ENCODE peak calls at places on chromosomes 1 and 21, in five cellular contexts. Q is progenitor cell of endocrine pancreas, C is GM13976, U is prostate gland, K is stomach. P is an unnamed sample.
A peak's percentile ranks its signal among the peaks of the same experiment; 100 is the strongest.

GRCh38 chr1:226979115-226979516 is 39.0 kb downstream of the COQ8A start:
- DNase-seq in U (no peak), Q (no peak), K (no peak), C (no peak), P (no peak)

GRCh38 chr1:219825355-219825754 is 103.0 kb downstream of the SLC30A10 start:
- DNase-seq in C (no peak), Q (no peak), U (no peak), K (no peak), P (no peak)

GRCh38 chr21:43645414-43645891 is 13.8 kb downstream of the HSF2BP start:
- DNase-seq in K (peak; percentile 57), U (peak; percentile 64), Q (no peak), C (peak; percentile 68), P (peak; percentile 47)

GRCh38 chr1:171965802-171966201 is 124.5 kb downstream of the DNM3 start:
- DNase-seq in C (no peak), Q (no peak), U (no peak), K (no peak), P (no peak)

GRCh38 chr1:46224966-46225365 is 21.8 kb downstream of the LURAP1 start:
- DNase-seq in K (no peak), Q (no peak), C (no peak), U (no peak), P (no peak)

GRCh38 chr1:53905509-53905908 is 11.5 kb downstream of the DIO1 start:
- DNase-seq in C (no peak), Q (no peak), U (no peak), K (no peak), P (no peak)

GRCh38 chr1:201142854-201143725 is 11.2 kb downstream of the TMEM9 start:
- DNase-seq in Q (no peak), K (no peak), C (no peak), U (no peak), P (no peak)

GRCh38 chr1:245234217-245235120 is 79.7 kb downstream of the KIF26B start:
- DNase-seq in K (no peak), C (no peak), U (no peak), Q (no peak), P (no peak)

GRCh38 chr1:160664573-160665051 is 17.8 kb upstream of the SLAMF1 start:
- DNase-seq in K (no peak), C (no peak), U (no peak), Q (no peak), P (peak; percentile 56)

GRCh38 chr1:189682591-189682990 is 795.1 kb downstream of the BRINP3 start:
- DNase-seq in Q (no peak), K (no peak), C (no peak), U (no peak), P (no peak)

GRCh38 chr21:34276711-34277425 is 86.9 kb upstream of the KCNE2 start:
- DNase-seq in K (no peak), Q (no peak), C (peak; percentile 17), U (no peak), P (peak; percentile 52)

GRCh38 chr1:82538876-82539275 is 738.1 kb downstream of the ADGRL2 start:
- DNase-seq in Q (no peak), K (no peak), U (no peak), C (no peak), P (no peak)

GRCh38 chr1:221858758-221859157 is 116.9 kb upstream of the DUSP10 start:
- DNase-seq in C (no peak), U (no peak), Q (no peak), K (no peak), P (no peak)

GRCh38 chr1:162475089-162475488 is 22.5 kb upstream of the UHMK1 start:
- DNase-seq in C (no peak), Q (no peak), K (no peak), U (no peak), P (no peak)

GRCh38 chr1:234611153-234611798 is 1.3 kb upstream of the IRF2BP2 start:
- DNase-seq in Q (no peak), C (peak; percentile 67), U (peak; percentile 73), K (no peak), P (no peak)

GRCh38 chr1:203167913-203168200 is 7.8 kb downstream of the MYBPH start:
- DNase-seq in Q (no peak), K (no peak), U (no peak), C (no peak), P (no peak)

GRCh38 chr1:175317309-175317708 is 124.7 kb upstream of the KIAA0040 start:
- DNase-seq in C (no peak), K (no peak), Q (no peak), U (no peak), P (peak; percentile 42)

GRCh38 chr1:170665625-170666024 is 1.7 kb downstream of the PRRX1 start:
- DNase-seq in Q (no peak), K (no peak), C (peak; percentile 36), U (no peak), P (no peak)

GRCh38 chr1:162040657-162041056 is 17.0 kb upstream of the OLFML2B start:
- DNase-seq in C (no peak), Q (no peak), U (no peak), K (no peak), P (no peak)

GRCh38 chr1:32361674-32362473 is 411 bp downstream of the FAM229A start:
- DNase-seq in U (peak; percentile 34), C (peak; percentile 68), Q (peak; percentile 47), K (peak; percentile 49), P (peak; percentile 42)

GRCh38 chr1:44390277-44390676 is 14.8 kb upstream of the RNF220 start:
- DNase-seq in Q (no peak), C (no peak), K (no peak), U (no peak), P (no peak)

GRCh38 chr1:64470670-64471217 is 815 bp downstream of the CACHD1 start:
- DNase-seq in U (peak; percentile 8), C (peak; percentile 32), Q (peak; percentile 26), K (peak; percentile 32), P (peak; percentile 20)

DNA sequence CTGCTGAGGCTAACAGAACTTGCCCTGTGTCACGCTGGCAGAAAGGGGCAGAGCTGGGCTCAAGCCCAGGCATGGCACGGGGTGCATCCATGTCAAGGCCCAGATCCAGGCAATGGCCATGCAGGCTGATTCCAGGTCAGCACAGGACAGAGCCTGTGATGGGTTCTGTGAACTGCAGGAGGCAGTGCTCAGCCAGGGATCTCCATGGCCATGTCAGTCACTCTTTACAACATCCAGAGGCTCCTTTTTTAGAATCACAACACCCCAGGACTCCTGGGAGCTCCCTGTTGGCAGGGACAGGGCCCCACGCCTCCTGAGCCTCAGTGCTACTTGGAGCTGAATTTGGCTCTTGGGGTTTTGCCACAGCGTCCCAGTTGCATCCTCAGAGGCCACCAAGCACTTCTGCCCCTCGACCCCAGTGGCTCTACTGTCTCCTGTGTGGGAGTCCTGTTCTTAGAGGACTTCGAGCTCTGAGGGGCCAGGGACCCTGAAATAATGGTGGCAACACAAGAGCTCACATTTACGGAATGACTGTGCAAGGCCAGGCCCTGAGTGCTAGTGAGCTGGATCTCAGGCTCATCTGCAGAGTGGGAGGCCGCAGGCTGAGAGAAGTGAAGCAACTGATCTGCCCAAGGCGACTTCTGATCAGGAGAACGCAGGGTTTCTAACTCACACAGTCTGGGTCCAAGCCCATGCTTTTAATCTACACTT is 211.5 kb downstream of the TRABD2B start:
- DNase-seq in U (no peak), C (no peak), K (no peak), Q (no peak), P (no peak)
- TF ChIP-seq CTCF in U (no peak), C (no peak), K (no peak), Q (peak; percentile 40), P (no peak)

DNA sequence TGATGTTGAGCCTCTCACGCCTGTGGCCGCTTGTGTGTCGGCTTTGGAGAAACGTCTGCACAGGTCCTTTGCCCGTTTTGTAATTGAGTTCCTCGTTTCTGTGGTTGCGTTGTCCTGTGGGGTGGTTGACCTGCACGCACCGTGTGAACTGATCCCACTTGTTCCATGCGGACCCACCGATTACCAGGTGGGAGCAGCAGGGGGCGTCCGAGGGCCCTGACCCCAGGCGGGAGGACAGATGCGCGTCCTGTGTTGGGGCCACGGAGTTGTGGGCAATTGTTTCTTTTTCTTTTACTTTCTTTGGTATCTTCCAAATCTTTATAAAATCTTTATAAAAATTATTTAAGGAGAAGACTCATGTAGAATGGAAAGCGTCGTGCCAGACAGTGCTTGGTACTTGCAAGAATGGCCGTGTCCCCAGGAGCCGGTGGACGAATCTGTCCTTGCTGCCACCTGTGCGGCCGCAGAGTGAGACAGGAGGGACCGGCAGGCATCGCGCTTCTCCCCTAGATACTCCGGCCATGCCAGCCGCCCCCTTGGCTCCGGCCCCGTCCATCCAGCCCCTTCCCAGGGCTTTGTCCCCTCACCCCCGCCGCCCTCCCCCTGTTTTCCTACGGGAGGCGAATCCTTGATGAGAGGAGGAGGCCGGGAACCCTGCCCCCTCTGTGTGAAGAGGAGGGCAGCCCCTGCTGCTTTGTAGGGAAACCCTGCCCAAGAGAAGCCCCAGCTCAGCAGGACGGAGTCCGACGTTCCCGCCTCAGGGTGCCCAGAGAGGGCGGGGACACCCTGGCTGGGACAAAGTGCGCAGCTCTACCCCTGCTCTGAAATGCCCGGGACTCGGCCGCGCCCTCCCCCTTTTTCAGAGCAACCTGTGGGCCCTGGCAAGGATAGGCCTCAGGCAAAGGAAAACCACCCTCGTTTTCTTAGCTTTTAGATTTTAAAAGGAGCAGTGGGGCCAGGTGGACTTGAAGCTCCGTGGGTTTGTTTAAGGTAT is 41.7 kb downstream of the PRKCZ start:
- DNase-seq in C (peak; percentile 73), U (no peak), Q (peak; percentile 25), K (peak; percentile 39), P (peak; percentile 74)
- TF ChIP-seq CTCF in C (peak; percentile 80), U (no peak), Q (peak; percentile 60), K (peak; percentile 32), P (peak; percentile 80)

DNA sequence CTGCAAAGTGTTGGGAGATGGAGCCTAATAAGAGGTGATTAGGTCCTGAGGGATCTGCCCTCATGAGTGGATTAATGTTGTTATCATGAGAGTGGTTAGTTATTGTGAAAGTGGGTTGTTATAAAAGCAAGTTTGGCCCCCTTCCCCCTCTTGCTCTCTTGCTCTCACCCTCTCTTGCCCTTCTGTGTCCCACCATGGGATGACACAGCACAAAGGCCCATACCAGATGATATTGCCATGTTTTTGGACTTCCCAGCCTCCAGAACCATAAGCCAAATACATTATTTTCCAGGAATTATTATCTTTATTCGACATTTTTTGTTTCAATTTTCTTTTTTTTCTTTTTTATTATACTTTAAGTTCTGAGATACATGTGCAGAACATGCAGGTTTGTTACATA is 41.4 kb upstream of the IGSF5 start:
- DNase-seq in Q (no peak), U (no peak), K (no peak), C (no peak), P (no peak)
- TF ChIP-seq CTCF in Q (no peak), U (no peak), K (no peak), C (no peak), P (no peak)

GRCh38 chr1:204304067-204304466 is 55.7 kb downstream of the PLEKHA6 start:
- DNase-seq in U (no peak), K (no peak), Q (no peak), C (no peak), P (no peak)
- TF ChIP-seq CTCF in U (no peak), K (no peak), Q (no peak), C (no peak), P (no peak)

P was measured in activated CD8-positive, alpha-beta T cell treated with anti-CD3 and anti-CD28 coated beads for 36 hours.